ENCODE peak calls at places on chromosomes 6 and 20, in seven cellular contexts. B, T, Q, M, E, C and D are unnamed samples.
A peak's percentile ranks its signal among the peaks of the same experiment; 100 is the strongest.

GRCh38 chr6:88165087-88165876 is 865 bp downstream of the CNR1 start:
- DNase-seq in E (no peak), C (peak; percentile 21), B (no peak), T (no peak), M (no peak), Q (no peak), D (no peak)

GRCh38 chr6:85362652-85363310 is 87.1 kb upstream of the NT5E start:
- DNase-seq in E (no peak), T (no peak), M (no peak), Q (no peak), C (peak; percentile 19), B (no peak), D (no peak)

GRCh38 chr6:134589512-134589911 is 271.6 kb upstream of the SGK1 start:
- DNase-seq in M (peak; percentile 31), C (peak; percentile 97), B (peak; percentile 98), Q (peak; percentile 88), E (no peak), T (no peak), D (no peak)

GRCh38 chr6:35842381-35842780 is 37.2 kb downstream of the LHFPL5 start:
- DNase-seq in T (no peak), E (no peak), Q (no peak), M (no peak), C (no peak), B (no peak), D (no peak)

GRCh38 chr6:138371720-138372119 is 6.0 kb upstream of the SMIM28 start:
- DNase-seq in B (peak; percentile 29), C (peak; percentile 42), E (no peak), T (no peak), Q (no peak), M (no peak), D (no peak)

GRCh38 chr6:135522975-135523692 is 25.6 kb upstream of the AHI1 start:
- DNase-seq in E (no peak), T (no peak), M (no peak), C (peak; percentile 79), B (peak; percentile 41), Q (no peak), D (no peak)

GRCh38 chr6:147065786-147066185 is 138.4 kb upstream of the STXBP5 start:
- DNase-seq in B (no peak), M (no peak), T (no peak), Q (no peak), E (peak; percentile 20), C (no peak), D (no peak)

GRCh38 chr20:568865-569415 is 25.4 kb upstream of the CSNK2A1 start:
- DNase-seq in B (no peak), T (no peak), E (no peak), Q (no peak), M (no peak), C (no peak), D (no peak)

GRCh38 chr6:26329763-26330511 is 35.1 kb upstream of the BTN3A2 start:
- DNase-seq in E (peak; percentile 34), B (peak; percentile 78), C (peak; percentile 66), M (no peak), Q (no peak), T (no peak), D (peak; percentile 64)

GRCh38 chr6:26330835-26331808 is 33.9 kb upstream of the BTN3A2 start:
- DNase-seq in T (no peak), E (no peak), Q (no peak), B (peak; percentile 80), C (peak; percentile 53), M (no peak), D (peak; percentile 75)

GRCh38 chr6:26331809-26332226 is 33.2 kb upstream of the BTN3A2 start:
- DNase-seq in T (no peak), C (no peak), M (no peak), B (no peak), E (no peak), Q (no peak), D (no peak)

GRCh38 chr6:26327450-26328264 is 37.3 kb upstream of the BTN3A2 start:
- DNase-seq in T (peak; percentile 89), C (peak; percentile 78), Q (no peak), E (peak; percentile 28), B (peak; percentile 87), M (no peak), D (peak; percentile 72)

DNA sequence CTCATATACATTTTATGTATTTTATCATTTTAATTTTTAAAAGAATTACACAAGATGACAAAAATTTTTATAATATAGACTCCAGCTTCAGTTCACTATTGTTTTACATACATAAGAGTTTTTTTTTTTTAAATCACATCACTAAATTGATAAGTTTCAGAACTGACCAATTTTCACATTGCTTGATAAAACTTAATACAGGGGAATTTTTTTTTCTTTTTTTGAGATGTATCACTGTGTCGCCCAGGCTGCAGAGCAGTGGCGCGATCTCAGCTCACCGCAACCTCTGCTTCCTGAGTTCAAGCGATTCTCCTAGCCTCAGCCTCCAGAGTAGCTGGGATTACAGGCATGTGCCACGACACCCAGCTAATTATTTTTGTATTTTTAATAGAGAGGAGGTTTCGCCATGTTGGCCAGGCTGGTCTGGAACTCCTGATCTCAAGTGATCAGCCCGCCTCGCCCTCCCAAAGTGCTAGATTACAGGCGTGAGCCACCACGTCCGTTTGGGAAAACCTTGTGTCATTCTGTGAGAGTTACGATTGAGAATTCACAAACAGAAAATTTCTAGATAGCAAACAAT is 36.6 kb upstream of the BTN3A2 start:
- DNase-seq in B (peak; percentile 73), E (no peak), T (no peak), M (no peak), Q (no peak), C (no peak), D (no peak)
- H3K4me3 ChIP-seq in B (peak overlapping the region; percentile 69), E (no peak overlapping the region), T (peak overlapping the region; percentile 45), M (no peak overlapping the region), Q (peak overlapping the region; percentile 23), C (peak overlapping the region; percentile 46), D (peak overlapping the region; percentile 51)

DNA sequence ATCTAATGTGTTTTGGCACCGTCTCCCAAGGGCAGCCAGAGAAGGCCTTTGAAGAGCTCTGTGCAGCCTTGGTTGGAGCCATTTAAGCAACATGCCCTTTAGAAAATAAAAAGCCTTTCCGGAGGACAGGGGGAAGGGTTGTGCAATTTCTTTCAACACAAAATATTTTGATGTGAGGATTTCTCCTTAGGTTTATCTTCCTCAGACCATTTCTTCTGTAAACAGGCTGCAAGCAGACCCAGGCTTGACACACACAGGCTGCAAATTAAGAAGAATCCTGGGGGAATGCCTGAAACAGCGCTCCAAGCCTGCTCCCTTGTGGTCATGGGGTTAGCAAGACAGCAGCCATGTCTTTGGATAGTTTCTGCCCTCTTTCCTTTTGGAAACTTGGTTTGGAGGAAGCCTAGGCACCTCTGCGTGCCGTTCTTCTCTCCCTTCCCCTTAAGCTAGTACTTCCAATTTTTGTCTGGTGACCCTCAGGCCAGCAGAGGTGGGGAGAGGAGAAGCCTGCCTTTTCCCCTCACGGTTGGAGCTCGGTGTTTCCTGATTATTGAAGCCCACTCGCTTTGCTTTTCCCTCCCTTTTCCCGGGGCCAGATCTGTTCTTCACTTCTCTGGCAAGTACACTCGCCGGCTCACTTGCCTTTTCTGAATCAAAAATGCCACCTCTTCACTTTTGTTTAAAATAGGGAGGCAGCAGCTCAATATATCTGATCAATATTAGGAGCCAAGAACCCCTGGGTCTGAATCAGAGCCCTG is 39.6 kb upstream of the NOX3 start:
- DNase-seq in T (no peak), Q (peak; percentile 44), B (no peak), E (peak; percentile 21), M (no peak), C (peak; percentile 97), D (no peak)
- TF ChIP-seq CTCF in T (peak; percentile 26), Q (peak; percentile 54), B (no peak), E (peak; percentile 15), M (no peak), C (peak; percentile 78), D (no peak)

DNA sequence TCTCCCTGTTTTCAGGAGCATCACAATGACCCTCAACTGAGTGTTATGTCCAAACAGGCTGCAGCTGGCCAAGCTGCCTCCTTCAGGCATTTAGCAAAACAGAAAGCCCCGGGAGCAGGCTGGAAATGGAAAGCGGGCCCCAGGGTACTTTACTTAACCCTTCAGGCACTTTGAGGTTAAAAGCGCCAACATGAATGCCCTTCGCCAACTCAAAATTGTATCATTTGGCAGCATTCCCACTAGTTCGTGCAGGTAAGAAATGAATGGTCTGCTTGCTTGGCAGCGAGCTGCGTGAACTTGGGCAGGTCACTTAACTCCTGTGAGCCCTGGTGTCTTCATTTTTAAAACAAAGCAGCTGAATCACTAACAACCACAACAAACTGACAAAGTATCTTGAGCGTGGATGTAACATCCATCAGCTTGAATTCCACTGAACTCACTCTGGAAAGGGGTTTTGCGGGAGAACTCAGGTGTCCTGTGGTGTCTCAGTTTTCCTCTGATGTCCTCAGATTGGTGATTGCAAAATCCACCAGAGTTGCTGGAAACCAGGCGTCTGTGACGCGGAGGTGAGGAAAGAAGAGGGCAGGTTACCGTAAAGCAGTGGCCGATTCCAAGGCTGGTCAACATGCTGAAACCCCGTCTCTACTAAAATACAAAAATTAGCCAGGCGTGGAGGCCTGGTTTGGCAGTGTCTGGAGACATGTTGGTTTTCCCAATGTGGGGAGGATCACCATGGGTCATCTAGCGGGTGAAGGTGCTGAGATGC is 118.8 kb upstream of the ZNF217 start:
- DNase-seq in B (no peak), C (no peak), Q (no peak), E (no peak), T (no peak), M (no peak), D (no peak)
- H3K4me3 ChIP-seq in B (no peak overlapping the region), C (no peak overlapping the region), Q (no peak overlapping the region), E (no peak overlapping the region), T (no peak overlapping the region), M (no peak overlapping the region), D (no peak overlapping the region)

GRCh38 chr20:25082498-25082873 is 545 bp upstream of the VSX1 start:
- DNase-seq in Q (no peak), B (peak; percentile 47), E (no peak), T (no peak), M (no peak), C (no peak), D (no peak)

GRCh38 chr20:25085756-25086495 is 4.0 kb upstream of the VSX1 start:
- DNase-seq in C (no peak), E (no peak), Q (no peak), B (no peak), M (no peak), T (no peak), D (no peak)

GRCh38 chr20:25083141-25083772 is 1.3 kb upstream of the VSX1 start:
- DNase-seq in C (no peak), Q (no peak), T (no peak), B (no peak), E (no peak), M (no peak), D (no peak)

GRCh38 chr20:25084616-25085187 is 2.8 kb upstream of the VSX1 start:
- DNase-seq in C (no peak), M (no peak), E (no peak), T (no peak), Q (no peak), B (no peak), D (no peak)

DNA sequence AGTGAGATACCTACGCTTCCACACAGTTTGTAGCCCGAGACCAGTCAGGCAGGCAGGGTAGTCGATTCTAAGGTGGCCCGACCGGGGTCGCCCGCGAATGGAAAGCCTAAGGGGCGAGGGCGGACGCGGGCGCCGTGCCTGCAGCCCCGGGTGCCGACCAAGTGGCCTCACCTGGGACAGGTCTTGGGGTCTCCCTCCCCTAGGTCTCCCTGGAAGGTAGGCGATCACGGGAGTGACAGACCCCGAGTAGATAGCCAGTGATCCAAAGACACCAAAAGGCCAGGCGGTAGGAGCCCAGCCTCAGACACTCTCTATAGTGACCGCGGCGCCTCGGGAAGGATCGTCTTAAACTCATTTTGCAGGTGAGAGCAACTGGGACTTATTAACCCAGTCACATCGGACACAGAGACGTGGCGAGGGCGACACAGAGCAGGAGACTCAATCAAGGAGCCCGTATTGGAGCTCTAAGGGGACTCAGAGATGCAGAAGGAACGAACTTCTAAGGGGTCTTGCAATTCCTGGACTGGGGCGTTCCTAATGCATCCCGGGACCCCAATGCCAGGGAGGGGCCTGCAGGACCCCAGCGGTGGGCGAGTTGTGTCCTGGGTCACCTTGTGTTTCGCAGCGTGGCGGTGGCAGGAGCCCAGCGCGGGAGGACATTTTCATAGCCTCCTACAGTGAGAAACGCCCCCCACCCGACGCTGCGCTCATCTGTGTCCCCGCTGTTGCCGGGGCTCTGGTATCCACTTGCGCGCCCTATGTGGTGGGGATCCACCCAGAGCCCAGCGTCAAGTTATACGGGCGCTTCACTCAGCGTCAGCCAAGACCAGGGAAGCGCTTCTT is 2.1 kb upstream of the VSX1 start:
- DNase-seq in Q (no peak), M (no peak), C (no peak), T (no peak), B (no peak), E (peak; percentile 39), D (no peak)
- TF ChIP-seq CTCF in Q (no peak), M (no peak), C (peak; percentile 55), T (peak; percentile 45), B (no peak), E (no peak), D (peak; percentile 36)